ENCODE peak calls at places on chromosomes 12 and 14, in ten cellular contexts. N, E, G, Y, P, D, R, I, U and J are unnamed samples.

GRCh38 chr12:89693639-89694202 is 14.9 kb downstream of the ATP2B1 start:
- DNase-seq in N (peak), E (no peak), G (no peak), Y (peak), P (no peak), D (no peak), R (no peak), I (peak), U (no peak), J (no peak)

GRCh38 chr12:114272071-114272470 is 133.9 kb downstream of the TBX5 start:
- DNase-seq in N (no peak), E (no peak), G (no peak), Y (no peak), P (no peak), D (no peak), R (no peak), I (no peak), U (no peak), J (no peak)

GRCh38 chr12:27361372-27361771 is 28.7 kb downstream of the BMAL2 start:
- DNase-seq in N (peak), E (no peak), G (no peak), Y (peak), P (no peak), D (no peak), R (no peak), I (no peak), U (no peak), J (no peak)

GRCh38 chr12:82627799-82628198 is 58.9 kb upstream of the TMTC2 start:
- DNase-seq in N (peak), E (peak), G (peak), Y (peak), P (no peak), D (no peak), R (no peak), I (peak), U (no peak), J (no peak)

GRCh38 chr12:117333331-117334000 is 28.0 kb downstream of the NOS1 start:
- DNase-seq in N (no peak), E (peak), G (no peak), Y (no peak), P (no peak), D (no peak), R (no peak), I (no peak), U (no peak), J (no peak)

GRCh38 chr12:89707992-89708792 is 446 bp downstream of the ATP2B1 start:
- DNase-seq in N (peak), E (no peak), G (peak), Y (peak), P (peak), D (peak), R (peak), I (peak), U (peak), J (no peak)

GRCh38 chr12:95633049-95633545 is 81.8 kb upstream of the USP44 start:
- DNase-seq in N (peak), E (no peak), G (no peak), Y (peak), P (no peak), D (no peak), R (peak), I (peak), U (no peak), J (no peak)

GRCh38 chr12:62438098-62438692 is 28.4 kb upstream of the MON2 start:
- DNase-seq in N (peak), E (no peak), G (no peak), Y (peak), P (no peak), D (peak), R (peak), I (peak), U (peak), J (peak)

GRCh38 chr12:93060071-93060665 is 131.1 kb upstream of the EEA1 start:
- DNase-seq in N (no peak), E (no peak), G (no peak), Y (no peak), P (no peak), D (no peak), R (no peak), I (no peak), U (no peak), J (no peak)

GRCh38 chr14:53183611-53184010 is 30.5 kb upstream of the DDHD1 start:
- DNase-seq in N (no peak), E (no peak), G (no peak), Y (peak), P (no peak), D (no peak), R (no peak), I (peak), U (no peak), J (no peak)

GRCh38 chr12:75656650-75657049 is 145.2 kb upstream of the KRR1 start:
- DNase-seq in N (peak), E (no peak), G (no peak), Y (peak), P (no peak), D (no peak), R (no peak), I (peak), U (no peak), J (no peak)

GRCh38 chr12:87413784-87414183 is 615.4 kb downstream of the C12orf50 start:
- DNase-seq in N (peak), E (no peak), G (no peak), Y (peak), P (peak), D (no peak), R (no peak), I (peak), U (no peak), J (no peak)

GRCh38 chr14:70009961-70010360 is 130.7 kb downstream of the SMOC1 start:
- DNase-seq in N (no peak), E (no peak), G (no peak), Y (no peak), P (no peak), D (no peak), R (peak), I (no peak), U (no peak), J (no peak)

GRCh38 chr14:96205994-96206392 is 1.4 kb downstream of the BDKRB2 start:
- DNase-seq in N (no peak), E (no peak), G (no peak), Y (no peak), P (no peak), D (no peak), R (no peak), I (no peak), U (no peak), J (no peak)

GRCh38 chr14:76125506-76125905 is 26.2 kb upstream of the GPATCH2L start:
- DNase-seq in N (no peak), E (no peak), G (no peak), Y (no peak), P (no peak), D (no peak), R (no peak), I (no peak), U (no peak), J (no peak)

GRCh38 chr14:21023817-21024667 is 819 bp downstream of the NDRG2 start:
- DNase-seq in N (no peak), E (no peak), G (no peak), Y (no peak), P (no peak), D (no peak), R (no peak), I (no peak), U (peak), J (peak)

GRCh38 chr12:131389051-131390013 is 321.6 kb upstream of the SFSWAP start:
- DNase-seq in N (no peak), E (no peak), G (no peak), Y (no peak), P (no peak), D (no peak), R (no peak), I (no peak), U (no peak), J (no peak)

GRCh38 chr12:54199034-54199433 is 10.2 kb upstream of the SMUG1 start:
- DNase-seq in N (no peak), E (no peak), G (no peak), Y (no peak), P (no peak), D (no peak), R (no peak), I (no peak), U (no peak), J (no peak)

GRCh38 chr14:102220031-102220430 is 80.3 kb downstream of the WDR20 start:
- DNase-seq in N (no peak), E (no peak), G (no peak), Y (no peak), P (no peak), D (no peak), R (no peak), I (no peak), U (no peak), J (no peak)

GRCh38 chr14:53226553-53226952 is 73.4 kb upstream of the DDHD1 start:
- DNase-seq in N (no peak), E (no peak), G (no peak), Y (no peak), P (no peak), D (no peak), R (no peak), I (peak), U (no peak), J (no peak)

GRCh38 chr12:54411398-54412241 is 7.4 kb downstream of the ITGA5 start:
- DNase-seq in N (peak), E (no peak), G (peak), Y (peak), P (no peak), D (peak), R (no peak), I (peak), U (peak), J (peak)

GRCh38 chr12:80925237-80925636 is 12.5 kb downstream of the LIN7A start:
- DNase-seq in N (no peak), E (no peak), G (no peak), Y (no peak), P (no peak), D (no peak), R (no peak), I (no peak), U (no peak), J (no peak)

GRCh38 chr14:67999693-68000384 is 180.3 kb downstream of the RAD51B start:
- DNase-seq in N (peak), E (no peak), G (no peak), Y (peak), P (no peak), D (no peak), R (no peak), I (peak), U (no peak), J (no peak)

GRCh38 chr12:27474344-27474743 is 27.8 kb downstream of the SMCO2 start:
- DNase-seq in N (peak), E (no peak), G (no peak), Y (peak), P (no peak), D (no peak), R (no peak), I (peak), U (no peak), J (no peak)

GRCh38 chr12:94698553-94698952 is 48.2 kb upstream of the TMCC3 start:
- DNase-seq in N (no peak), E (no peak), G (no peak), Y (no peak), P (no peak), D (no peak), R (no peak), I (no peak), U (no peak), J (no peak)

GRCh38 chr14:22047105-22047504 is 373.5 kb upstream of the OR4E1 start:
- DNase-seq in N (no peak), E (no peak), G (peak), Y (no peak), P (no peak), D (peak), R (no peak), I (no peak), U (no peak), J (no peak)

GRCh38 chr14:63192085-63192484 is 12.2 kb upstream of the RHOJ start:
- DNase-seq in N (peak), E (no peak), G (no peak), Y (no peak), P (no peak), D (no peak), R (no peak), I (peak), U (no peak), J (no peak)

GRCh38 chr14:49950275-49951250 is 57.7 kb downstream of the ARF6 start:
- DNase-seq in N (no peak), E (no peak), G (no peak), Y (no peak), P (peak), D (no peak), R (peak), I (no peak), U (no peak), J (no peak)

GRCh38 chr14:77043177-77043983 is 14.9 kb upstream of the IRF2BPL start:
- DNase-seq in N (peak), E (no peak), G (no peak), Y (peak), P (no peak), D (peak), R (no peak), I (peak), U (no peak), J (peak)

GRCh38 chr12:47990351-47991105 is 13.7 kb downstream of the COL2A1 start:
- DNase-seq in N (no peak), E (no peak), G (no peak), Y (no peak), P (no peak), D (peak), R (no peak), I (peak), U (no peak), J (peak)